ENCODE peak calls at places on chromosomes 2 and 18, in six cellular contexts. A, E, T, G, Q and K are unnamed samples.

GRCh38 chr2:134917958-134918517 is 584 bp upstream of the CCNT2 start:
- DNase-seq in A (peak), E (peak), T (no peak), G (no peak), Q (peak), K (no peak)

GRCh38 chr2:58122040-58122439 is 75.4 kb downstream of the VRK2 start:
- DNase-seq in A (no peak), E (no peak), T (no peak), G (no peak), Q (no peak), K (no peak)

GRCh38 chr2:161237397-161238263 is 70.6 kb upstream of the PSMD14 start:
- DNase-seq in A (no peak), E (peak), T (peak), G (peak), Q (peak), K (peak)

GRCh38 chr2:224513991-224514390 is 71.2 kb downstream of the CUL3 start:
- DNase-seq in A (no peak), E (no peak), T (no peak), G (no peak), Q (peak), K (no peak)

GRCh38 chr2:241430178-241430577 is 74.1 kb downstream of the FARP2 start:
- DNase-seq in A (no peak), E (no peak), T (no peak), G (no peak), Q (no peak), K (no peak)

GRCh38 chr18:48541026-48541746 is 2.4 kb downstream of the CTIF start:
- DNase-seq in A (no peak), E (peak), T (peak), G (peak), Q (peak), K (peak)

GRCh38 chr2:241562269-241562891 is 3.8 kb downstream of the BOK start:
- DNase-seq in A (no peak), E (no peak), T (no peak), G (no peak), Q (no peak), K (no peak)

GRCh38 chr2:20521682-20522189 is 74.9 kb downstream of the RHOB start:
- DNase-seq in A (no peak), E (no peak), T (no peak), G (no peak), Q (no peak), K (no peak)

GRCh38 chr18:28422577-28422976 is 245.6 kb upstream of the CDH2 start:
- DNase-seq in A (no peak), E (no peak), T (no peak), G (no peak), Q (no peak), K (no peak)

GRCh38 chr18:34224423-34225217 is at the start of gene NOL4:
- DNase-seq in A (no peak), E (peak), T (peak), G (peak), Q (peak), K (peak)

GRCh38 chr2:30308280-30308679 is 76.9 kb downstream of the LBH start:
- DNase-seq in A (no peak), E (no peak), T (no peak), G (no peak), Q (no peak), K (no peak)

GRCh38 chr2:65565681-65566080 is 133.3 kb upstream of the SPRED2 start:
- DNase-seq in A (no peak), E (peak), T (no peak), G (no peak), Q (no peak), K (no peak)

GRCh38 chr18:73774836-73775509 is 372.7 kb downstream of the FBXO15 start:
- DNase-seq in A (no peak), E (no peak), T (no peak), G (peak), Q (no peak), K (peak)

GRCh38 chr2:176081993-176082884 is 1.5 kb downstream of the EVX2 start:
- DNase-seq in A (no peak), E (no peak), T (no peak), G (no peak), Q (no peak), K (no peak)

GRCh38 chr2:209840434-209840833 is 68.8 kb downstream of the UNC80 start:
- DNase-seq in A (no peak), E (no peak), T (no peak), G (no peak), Q (no peak), K (no peak)

GRCh38 chr2:71607490-71607889 is 154.1 kb downstream of the DYSF start:
- DNase-seq in A (no peak), E (no peak), T (peak), G (peak), Q (no peak), K (no peak)

GRCh38 chr2:83221258-83221657 is 1237.8 kb downstream of the SUCLG1 start:
- DNase-seq in A (no peak), E (no peak), T (no peak), G (no peak), Q (peak), K (no peak)

GRCh38 chr2:39696072-39696471 is 30.4 kb downstream of the TMEM178A start:
- DNase-seq in A (no peak), E (no peak), T (no peak), G (no peak), Q (peak), K (peak)

GRCh38 chr2:32777714-32778113 is 149.9 kb downstream of the TTC27 start:
- DNase-seq in A (no peak), E (no peak), T (no peak), G (no peak), Q (no peak), K (no peak)

GRCh38 chr2:237696471-237696870 is 69.1 kb downstream of the LRRFIP1 start:
- DNase-seq in A (no peak), E (no peak), T (no peak), G (no peak), Q (no peak), K (no peak)

GRCh38 chr18:63676526-63676925 is 14.8 kb upstream of the SERPINB3 start:
- DNase-seq in A (no peak), E (no peak), T (peak), G (no peak), Q (peak), K (no peak)

GRCh38 chr2:55150834-55151233 is 81.3 kb downstream of the CLHC1 start:
- DNase-seq in A (no peak), E (no peak), T (no peak), G (no peak), Q (no peak), K (no peak)

GRCh38 chr2:227466887-227467285 is 5.1 kb upstream of the AGFG1 start:
- DNase-seq in A (no peak), E (no peak), T (no peak), G (no peak), Q (no peak), K (no peak)

GRCh38 chr2:9234680-9235387 is 28.2 kb downstream of the ASAP2 start:
- DNase-seq in A (no peak), E (peak), T (no peak), G (no peak), Q (peak), K (peak)

GRCh38 chr2:46487667-46488333 is 8.4 kb downstream of the TMEM247 start:
- DNase-seq in A (no peak), E (no peak), T (no peak), G (peak), Q (peak), K (no peak)

GRCh38 chr2:17918789-17919188 is 40.3 kb downstream of the KCNS3 start:
- DNase-seq in A (no peak), E (no peak), T (no peak), G (no peak), Q (no peak), K (peak)

GRCh38 chr2:48036312-48036711 is 130.0 kb upstream of the FBXO11 start:
- DNase-seq in A (no peak), E (no peak), T (no peak), G (no peak), Q (no peak), K (no peak)

GRCh38 chr2:219111375-219112069 is 49.1 kb downstream of the NHEJ1 start:
- DNase-seq in A (no peak), E (no peak), T (peak), G (no peak), Q (no peak), K (no peak)

GRCh38 chr2:49241506-49241905 is 87.2 kb upstream of the FSHR start:
- DNase-seq in A (no peak), E (no peak), T (no peak), G (no peak), Q (peak), K (no peak)

GRCh38 chr2:216414772-216415319 is 2.6 kb downstream of the SMARCAL1 start:
- DNase-seq in A (no peak), E (no peak), T (no peak), G (no peak), Q (no peak), K (no peak)

GRCh38 chr2:20487030-20487391 is 40.1 kb downstream of the RHOB start:
- DNase-seq in A (no peak), E (no peak), T (no peak), G (no peak), Q (no peak), K (no peak)

GRCh38 chr2:65668744-65669143 is 236.3 kb upstream of the SPRED2 start:
- DNase-seq in A (no peak), E (no peak), T (no peak), G (no peak), Q (no peak), K (no peak)

GRCh38 chr2:63053889-63054725 is 3.5 kb downstream of the OTX1 start:
- DNase-seq in A (no peak), E (no peak), T (no peak), G (no peak), Q (peak), K (no peak)

GRCh38 chr18:61893304-61893970 is 630 bp upstream of the RNF152 start:
- DNase-seq in A (no peak), E (peak), T (peak), G (peak), Q (peak), K (peak)

GRCh38 chr2:28648147-28648546 is 103.5 kb upstream of the PPP1CB start:
- DNase-seq in A (no peak), E (no peak), T (no peak), G (no peak), Q (peak), K (no peak)

GRCh38 chr2:199085201-199085750 is 372.5 kb downstream of the SATB2 start:
- DNase-seq in A (no peak), E (no peak), T (no peak), G (no peak), Q (peak), K (no peak)